ENCODE peak calls at places on chromosomes 13 and 19, in ten cellular contexts. B is NCI-H1436 treated with DMSO at 0.1 percent for 48 hours; P is right cardiac atrium; V is left cardiac atrium; Q is glutamatergic neuron; X is natural killer cell; O is NCI-H345; Z is effector CD4-positive, alpha-beta T cell; W is SHP77; R is fibroblast of the conjunctiva. I is an unnamed sample.

GRCh38 chr13:98839826-98840769 is 87.6 kb upstream of the SLC15A1 start:
- DNase-seq in Z (no peak), V (peak; percentile 65), X (no peak), P (peak; percentile 79), Q (peak; percentile 77), B (no peak), R (peak; percentile 36), O (peak; percentile 31), W (peak; percentile 86), I (peak; percentile 65)

GRCh38 chr13:48220592-48221300 is 12.3 kb upstream of the ITM2B start:
- DNase-seq in R (no peak), B (no peak), W (no peak), V (no peak), Z (no peak), P (no peak), Q (no peak), O (no peak), X (no peak), I (no peak)

GRCh38 chr13:35966024-35966423 is 165.2 kb downstream of the DCLK1 start:
- DNase-seq in Q (no peak), P (no peak), X (no peak), W (no peak), O (no peak), R (no peak), V (no peak), Z (no peak), B (no peak), I (no peak)

GRCh38 chr13:75385708-75386083 is 96.3 kb downstream of the TBC1D4 start:
- DNase-seq in V (no peak), P (no peak), W (no peak), O (no peak), Q (no peak), X (no peak), Z (no peak), B (no peak), R (no peak), I (peak; percentile 34)

GRCh38 chr13:99528547-99528946 is 27.3 kb downstream of the TM9SF2 start:
- DNase-seq in Z (peak; percentile 19), O (peak; percentile 17), Q (no peak), P (no peak), W (peak; percentile 20), B (no peak), X (no peak), R (no peak), V (no peak), I (peak; percentile 51)

GRCh38 chr13:26855921-26856320 is 95.3 kb upstream of the GPR12 start:
- DNase-seq in Z (no peak), O (no peak), W (no peak), P (no peak), X (no peak), V (no peak), R (no peak), Q (no peak), B (no peak), I (no peak)

GRCh38 chr19:843180-843835 is 2.5 kb downstream of the PRTN3 start:
- DNase-seq in O (no peak), P (peak; percentile 80), R (no peak), B (no peak), V (no peak), X (no peak), Q (peak; percentile 62), W (no peak), Z (no peak), I (peak; percentile 33)

GRCh38 chr19:29531458-29532025 is 5.7 kb downstream of the VSTM2B start:
- DNase-seq in X (no peak), P (no peak), W (no peak), V (no peak), Z (no peak), R (no peak), Q (peak; percentile 11), B (no peak), O (no peak), I (no peak)

GRCh38 chr13:62094937-62095336 is 679.3 kb upstream of the PCDH20 start:
- DNase-seq in B (no peak), W (no peak), X (no peak), Z (no peak), O (no peak), V (no peak), R (no peak), P (no peak), Q (no peak), I (no peak)

GRCh38 chr19:35740423-35741215 is 1.6 kb downstream of the IGFLR1 start:
- DNase-seq in Q (peak; percentile 99), P (peak; percentile 99), O (peak; percentile 100), W (peak; percentile 98), V (peak; percentile 99), B (peak; percentile 92), X (peak; percentile 91), Z (peak; percentile 94), R (peak; percentile 92), I (peak; percentile 99)

GRCh38 chr13:101706651-101707050 is 254.2 kb downstream of the ITGBL1 start:
- DNase-seq in P (no peak), Z (no peak), V (peak; percentile 24), O (no peak), Q (no peak), B (no peak), R (peak; percentile 86), W (peak; percentile 22), X (no peak), I (no peak)

GRCh38 chr13:96850538-96850937 is 143.7 kb downstream of the OXGR1 start:
- DNase-seq in B (no peak), O (no peak), X (no peak), Q (no peak), W (no peak), P (no peak), R (no peak), V (no peak), Z (no peak), I (no peak)

GRCh38 chr19:51798958-51799310 is 4.0 kb downstream of the FPR3 start:
- DNase-seq in B (no peak), W (no peak), P (peak; percentile 78), R (no peak), Z (no peak), X (no peak), V (no peak), O (no peak), Q (no peak), I (no peak)

GRCh38 chr13:106151056-106151699 is 384.3 kb downstream of the EFNB2 start:
- DNase-seq in P (no peak), V (no peak), B (no peak), W (no peak), R (peak; percentile 75), Z (no peak), X (no peak), Q (no peak), O (no peak), I (no peak)

GRCh38 chr13:44816701-44817684 is 172.3 kb downstream of the NUFIP1 start:
- DNase-seq in V (no peak), O (no peak), B (no peak), Z (no peak), Q (no peak), W (no peak), P (no peak), R (no peak), X (no peak), I (peak; percentile 7)

I was measured in NCI-H146.